ENCODE peak calls at places on chromosomes 11 and 22, in nine cellular contexts. One of them, this sample, is unnamed.

GRCh38 chr11:18802381-18803257 is 11.0 kb upstream of the PTPN5 start:
- DNase-seq in cardiac fibroblast: peak; percentile 84
- DNase-seq in NCI-H1417: peak; percentile 81
- DNase-seq in HFFc6: peak; percentile 57
- DNase-seq in amygdala: peak; percentile 38
- DNase-seq in effector memory CD4-positive, alpha-beta T cell: no peak
- DNase-seq in RPMI7951: peak; percentile 60
- DNase-seq in choroid plexus epithelial cell: peak; percentile 89
- DNase-seq in tibial artery: peak; percentile 26
- DNase-seq in this sample: peak; percentile 80

GRCh38 chr11:24585192-24585591 is 88.3 kb downstream of the LUZP2 start:
- DNase-seq in cardiac fibroblast: peak; percentile 13
- DNase-seq in NCI-H1417: no peak
- DNase-seq in HFFc6: no peak
- DNase-seq in amygdala: no peak
- DNase-seq in effector memory CD4-positive, alpha-beta T cell: no peak
- DNase-seq in RPMI7951: no peak
- DNase-seq in choroid plexus epithelial cell: peak; percentile 36
- DNase-seq in tibial artery: no peak
- DNase-seq in this sample: peak; percentile 38

GRCh38 chr22:28369849-28370248 is 309.8 kb downstream of the TTC28 start:
- DNase-seq in cardiac fibroblast: no peak
- DNase-seq in NCI-H1417: no peak
- DNase-seq in HFFc6: no peak
- DNase-seq in amygdala: no peak
- DNase-seq in effector memory CD4-positive, alpha-beta T cell: no peak
- DNase-seq in RPMI7951: no peak
- DNase-seq in choroid plexus epithelial cell: no peak
- DNase-seq in tibial artery: no peak
- DNase-seq in this sample: no peak

GRCh38 chr22:41501209-41501608 is 32.3 kb downstream of the ACO2 start:
- DNase-seq in cardiac fibroblast: no peak
- DNase-seq in NCI-H1417: peak; percentile 24
- DNase-seq in HFFc6: no peak
- DNase-seq in amygdala: no peak
- DNase-seq in effector memory CD4-positive, alpha-beta T cell: no peak
- DNase-seq in RPMI7951: no peak
- DNase-seq in choroid plexus epithelial cell: peak; percentile 29
- DNase-seq in tibial artery: no peak
- DNase-seq in this sample: no peak

GRCh38 chr11:57475191-57475590 is 14.9 kb downstream of the RTN4RL2 start:
- DNase-seq in cardiac fibroblast: no peak
- DNase-seq in NCI-H1417: no peak
- DNase-seq in HFFc6: no peak
- DNase-seq in amygdala: no peak
- DNase-seq in effector memory CD4-positive, alpha-beta T cell: no peak
- DNase-seq in RPMI7951: no peak
- DNase-seq in choroid plexus epithelial cell: no peak
- DNase-seq in tibial artery: no peak
- DNase-seq in this sample: no peak

GRCh38 chr11:78690588-78690987 is 115.9 kb upstream of the NARS2 start:
- DNase-seq in cardiac fibroblast: no peak
- DNase-seq in NCI-H1417: no peak
- DNase-seq in HFFc6: peak; percentile 8
- DNase-seq in amygdala: no peak
- DNase-seq in effector memory CD4-positive, alpha-beta T cell: no peak
- DNase-seq in RPMI7951: peak; percentile 42
- DNase-seq in choroid plexus epithelial cell: no peak
- DNase-seq in tibial artery: no peak
- DNase-seq in this sample: peak; percentile 18

GRCh38 chr11:78465169-78465942 is 47.7 kb upstream of the GAB2 start:
- DNase-seq in cardiac fibroblast: no peak
- DNase-seq in NCI-H1417: no peak
- DNase-seq in HFFc6: no peak
- DNase-seq in amygdala: no peak
- DNase-seq in effector memory CD4-positive, alpha-beta T cell: no peak
- DNase-seq in RPMI7951: no peak
- DNase-seq in choroid plexus epithelial cell: no peak
- DNase-seq in tibial artery: no peak
- DNase-seq in this sample: no peak

GRCh38 chr11:58774164-58774593 is 42.4 kb upstream of the GLYAT start:
- DNase-seq in cardiac fibroblast: no peak
- DNase-seq in NCI-H1417: no peak
- DNase-seq in HFFc6: no peak
- DNase-seq in amygdala: no peak
- DNase-seq in effector memory CD4-positive, alpha-beta T cell: no peak
- DNase-seq in RPMI7951: no peak
- DNase-seq in choroid plexus epithelial cell: no peak
- DNase-seq in tibial artery: no peak
- DNase-seq in this sample: no peak

GRCh38 chr11:130727715-130728114 is 188.6 kb downstream of the SNX19 start:
- DNase-seq in cardiac fibroblast: no peak
- DNase-seq in NCI-H1417: no peak
- DNase-seq in HFFc6: no peak
- DNase-seq in amygdala: no peak
- DNase-seq in effector memory CD4-positive, alpha-beta T cell: no peak
- DNase-seq in RPMI7951: no peak
- DNase-seq in choroid plexus epithelial cell: no peak
- DNase-seq in tibial artery: no peak
- DNase-seq in this sample: no peak

GRCh38 chr11:92837595-92837994 is 131.9 kb upstream of the MTNR1B start:
- DNase-seq in cardiac fibroblast: no peak
- DNase-seq in NCI-H1417: peak; percentile 65
- DNase-seq in HFFc6: no peak
- DNase-seq in amygdala: no peak
- DNase-seq in effector memory CD4-positive, alpha-beta T cell: no peak
- DNase-seq in RPMI7951: no peak
- DNase-seq in choroid plexus epithelial cell: no peak
- DNase-seq in tibial artery: no peak
- DNase-seq in this sample: no peak

GRCh38 chr11:125398994-125399638 is 96.9 kb downstream of the FEZ1 start:
- DNase-seq in cardiac fibroblast: no peak
- DNase-seq in NCI-H1417: peak; percentile 36
- DNase-seq in HFFc6: no peak
- DNase-seq in amygdala: no peak
- DNase-seq in effector memory CD4-positive, alpha-beta T cell: no peak
- DNase-seq in RPMI7951: no peak
- DNase-seq in choroid plexus epithelial cell: no peak
- DNase-seq in tibial artery: no peak
- DNase-seq in this sample: no peak

GRCh38 chr11:11667056-11667455 is 45.3 kb upstream of the GALNT18 start:
- DNase-seq in cardiac fibroblast: peak; percentile 13
- DNase-seq in NCI-H1417: no peak
- DNase-seq in HFFc6: no peak
- DNase-seq in amygdala: no peak
- DNase-seq in effector memory CD4-positive, alpha-beta T cell: no peak
- DNase-seq in RPMI7951: peak; percentile 7
- DNase-seq in choroid plexus epithelial cell: no peak
- DNase-seq in tibial artery: no peak
- DNase-seq in this sample: no peak

GRCh38 chr11:104067534-104067933 is 31.1 kb downstream of the DDI1 start:
- DNase-seq in cardiac fibroblast: no peak
- DNase-seq in NCI-H1417: no peak
- DNase-seq in HFFc6: no peak
- DNase-seq in amygdala: no peak
- DNase-seq in effector memory CD4-positive, alpha-beta T cell: no peak
- DNase-seq in RPMI7951: no peak
- DNase-seq in choroid plexus epithelial cell: no peak
- DNase-seq in tibial artery: no peak
- DNase-seq in this sample: no peak

GRCh38 chr11:111585371-111585770 is 16.9 kb upstream of the SIK2 start:
- DNase-seq in cardiac fibroblast: peak; percentile 70
- DNase-seq in NCI-H1417: no peak
- DNase-seq in HFFc6: peak; percentile 49
- DNase-seq in amygdala: no peak
- DNase-seq in effector memory CD4-positive, alpha-beta T cell: no peak
- DNase-seq in RPMI7951: peak; percentile 63
- DNase-seq in choroid plexus epithelial cell: peak; percentile 76
- DNase-seq in tibial artery: no peak
- DNase-seq in this sample: peak; percentile 85

GRCh38 chr11:133793271-133793848 is 52.0 kb downstream of the SPATA19 start:
- DNase-seq in cardiac fibroblast: no peak
- DNase-seq in NCI-H1417: peak; percentile 38
- DNase-seq in HFFc6: no peak
- DNase-seq in amygdala: no peak
- DNase-seq in effector memory CD4-positive, alpha-beta T cell: no peak
- DNase-seq in RPMI7951: no peak
- DNase-seq in choroid plexus epithelial cell: no peak
- DNase-seq in tibial artery: no peak
- DNase-seq in this sample: no peak

GRCh38 chr11:105155679-105156078 is 16.1 kb upstream of the CARD18 start:
- DNase-seq in cardiac fibroblast: no peak
- DNase-seq in NCI-H1417: no peak
- DNase-seq in HFFc6: no peak
- DNase-seq in amygdala: no peak
- DNase-seq in effector memory CD4-positive, alpha-beta T cell: no peak
- DNase-seq in RPMI7951: no peak
- DNase-seq in choroid plexus epithelial cell: no peak
- DNase-seq in tibial artery: no peak
- DNase-seq in this sample: no peak

This sample was measured in iris pigment epithelial cell.